ENCODE peak calls at places on chromosomes 1 and 21, in eight cellular contexts. B, K, A, C, O, G, I and Z are unnamed samples.

GRCh38 chr1:21901473-21901847 is 35.6 kb downstream of the HSPG2 start:
- DNase-seq in C (no peak), G (peak), A (no peak), B (no peak), O (no peak), K (no peak), I (no peak), Z (no peak)

GRCh38 chr1:228006034-228006792 is 585 bp upstream of the WNT3A start:
- DNase-seq in I (no peak), C (no peak), K (peak), G (peak), B (no peak), O (no peak), A (peak), Z (peak)

GRCh38 chr1:95506736-95507404 is 272.9 kb downstream of the RWDD3 start:
- DNase-seq in K (no peak), B (no peak), O (no peak), A (no peak), G (no peak), I (no peak), C (peak), Z (no peak)

GRCh38 chr1:218600968-218601367 is 255.8 kb downstream of the TGFB2 start:
- DNase-seq in I (no peak), A (no peak), O (no peak), G (no peak), K (no peak), C (peak), B (no peak), Z (peak)

GRCh38 chr1:14713077-14713476 is 114.6 kb downstream of the KAZN start:
- DNase-seq in I (no peak), B (no peak), K (no peak), O (no peak), C (peak), A (peak), G (no peak), Z (peak)

GRCh38 chr1:165644064-165644735 is 13.2 kb downstream of the MGST3 start:
- DNase-seq in O (no peak), C (peak), K (no peak), G (no peak), B (no peak), I (no peak), A (no peak), Z (no peak)

GRCh38 chr1:151479462-151479861 is 20.2 kb upstream of the POGZ start:
- DNase-seq in A (no peak), G (no peak), C (no peak), B (no peak), I (no peak), O (no peak), K (no peak), Z (peak)

GRCh38 chr1:85617582-85618237 is 37.1 kb downstream of the CCN1 start:
- DNase-seq in G (no peak), O (peak), A (no peak), C (no peak), I (peak), K (no peak), B (no peak), Z (no peak)

GRCh38 chr1:58727363-58727762 is 27.5 kb upstream of the MYSM1 start:
- DNase-seq in A (peak), C (peak), K (no peak), O (peak), B (no peak), G (no peak), I (peak), Z (no peak)

GRCh38 chr1:15820478-15820877 is 13.0 kb upstream of the UQCRHL start:
- DNase-seq in I (no peak), G (no peak), K (no peak), C (peak), O (peak), B (no peak), A (peak), Z (no peak)

GRCh38 chr1:67647036-67647798 is 37.8 kb upstream of the GADD45A start:
- DNase-seq in K (no peak), B (no peak), I (peak), A (no peak), C (no peak), O (no peak), G (no peak), Z (no peak)

GRCh38 chr1:231465051-231465450 is 43.0 kb upstream of the EGLN1 start:
- DNase-seq in C (peak), I (no peak), G (no peak), K (no peak), O (no peak), B (no peak), A (no peak), Z (no peak)

GRCh38 chr1:171715813-171716251 is 26.0 kb downstream of the VAMP4 start:
- DNase-seq in K (no peak), C (peak), A (no peak), B (no peak), I (no peak), O (peak), G (no peak), Z (no peak)

GRCh38 chr1:205502111-205502810 is 2.2 kb upstream of the CDK18 start:
- DNase-seq in C (no peak), G (no peak), I (no peak), K (no peak), B (no peak), A (no peak), O (no peak), Z (no peak)

GRCh38 chr1:59020151-59020997 is 236.5 kb upstream of the JUN start:
- DNase-seq in G (peak), A (peak), K (no peak), C (peak), B (peak), I (peak), O (peak), Z (peak)

GRCh38 chr1:47751188-47751587 is 246.0 kb downstream of the TRABD2B start:
- DNase-seq in A (no peak), B (no peak), C (peak), G (no peak), O (peak), I (no peak), K (no peak), Z (no peak)

GRCh38 chr1:62613890-62614289 is 16.6 kb downstream of the ANGPTL3 start:
- DNase-seq in O (peak), A (no peak), B (no peak), G (no peak), I (no peak), C (no peak), K (no peak), Z (no peak)

GRCh38 chr1:160834945-160835565 is 27.6 kb downstream of the CD244 start:
- DNase-seq in G (no peak), B (no peak), A (no peak), C (peak), O (peak), I (peak), K (no peak), Z (no peak)

GRCh38 chr1:212966619-212967018 is 16.3 kb downstream of the VASH2 start:
- DNase-seq in B (no peak), O (no peak), I (no peak), A (no peak), G (no peak), C (no peak), K (peak), Z (no peak)

GRCh38 chr1:172779501-172779900 is 120.6 kb downstream of the FASLG start:
- DNase-seq in O (peak), I (peak), C (no peak), B (no peak), G (no peak), A (no peak), K (no peak), Z (no peak)

GRCh38 chr1:31507676-31508530 is 68.4 kb upstream of the TINAGL1 start:
- DNase-seq in K (no peak), I (no peak), O (no peak), B (no peak), G (no peak), A (no peak), C (no peak), Z (peak)

GRCh38 chr1:97505816-97506215 is 415.0 kb downstream of the DPYD start:
- DNase-seq in K (no peak), C (no peak), B (no peak), G (no peak), O (no peak), I (no peak), A (no peak), Z (no peak)

GRCh38 chr1:202316186-202316585 is 25.6 kb downstream of the UBE2T start:
- DNase-seq in G (no peak), B (no peak), I (no peak), C (no peak), K (no peak), O (no peak), A (no peak), Z (no peak)

GRCh38 chr1:230820568-230820967 is 47.8 kb downstream of the C1orf198 start:
- DNase-seq in C (no peak), A (no peak), I (no peak), G (no peak), B (no peak), O (no peak), K (peak), Z (peak)

GRCh38 chr1:155008015-155008941 is 5.7 kb downstream of the ZBTB7B start:
- DNase-seq in G (no peak), O (no peak), A (peak), K (no peak), I (no peak), C (no peak), B (no peak), Z (peak)
- H3K4me3 ChIP-seq in G (peak), O (no peak), A (peak), K (peak), I (no peak), C (peak), B (peak), Z (peak)

DNA sequence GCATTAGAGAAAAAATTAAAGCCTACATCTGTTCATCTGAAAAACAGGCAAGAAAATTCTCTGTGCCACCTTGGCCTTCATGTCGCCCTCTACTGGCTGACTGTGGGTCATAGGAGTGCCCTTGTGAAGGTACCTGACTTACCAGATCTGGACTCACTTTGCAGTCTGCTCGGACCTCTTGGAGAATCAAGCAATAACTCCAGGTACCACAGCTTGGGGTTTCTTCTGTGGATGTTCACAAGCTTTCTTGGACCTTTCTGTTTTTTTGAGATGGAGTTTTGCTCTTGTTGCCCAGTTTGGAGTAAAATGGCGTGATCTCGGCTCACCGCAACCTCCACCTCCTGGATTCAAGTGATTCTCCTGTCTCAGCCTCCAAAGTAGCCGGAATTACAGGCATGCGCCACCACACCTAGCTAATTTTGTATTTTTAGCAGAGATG is 2.4 kb upstream of the PRAMEF18 start:
- DNase-seq in C (no peak), G (no peak), O (no peak), I (no peak), K (no peak), A (peak), B (no peak), Z (no peak)
- TF ChIP-seq CTCF in C (no peak), G (no peak), O (no peak), I (no peak), K (peak), A (no peak), B (no peak), Z (no peak)

GRCh38 chr21:45293726-45294401 is 6.2 kb upstream of the POFUT2 start:
- DNase-seq in G (no peak), O (no peak), A (peak), K (peak), C (no peak), B (no peak), I (no peak), Z (no peak)
- H3K4me3 ChIP-seq in G (no peak), O (peak), A (no peak), K (peak), C (no peak), B (no peak), I (no peak), Z (no peak)

GRCh38 chr1:2107586-2108212 is 57.5 kb downstream of the PRKCZ start:
- DNase-seq in I (no peak), B (no peak), C (no peak), A (no peak), O (no peak), G (peak), K (no peak), Z (no peak)

GRCh38 chr1:2106681-2107405 is 56.6 kb downstream of the PRKCZ start:
- DNase-seq in G (peak), O (no peak), B (no peak), K (no peak), C (no peak), I (no peak), A (no peak), Z (no peak)

GRCh38 chr1:2108877-2109580 is 58.8 kb downstream of the PRKCZ start:
- DNase-seq in A (no peak), O (no peak), B (no peak), C (no peak), K (no peak), G (peak), I (no peak), Z (no peak)

GRCh38 chr1:2109581-2110021 is 59.4 kb downstream of the PRKCZ start:
- DNase-seq in A (no peak), O (no peak), G (no peak), I (no peak), B (no peak), K (no peak), C (no peak), Z (no peak)

GRCh38 chr1:2108213-2108876 is 58.1 kb downstream of the PRKCZ start:
- DNase-seq in B (no peak), A (no peak), I (no peak), G (peak), K (no peak), O (peak), C (no peak), Z (no peak)
- TF ChIP-seq CTCF in B (no peak), A (no peak), I (peak), G (peak), K (peak), O (peak), C (no peak), Z (no peak)

GRCh38 chr21:45030637-45031218 is 43.7 kb upstream of the ADARB1 start:
- DNase-seq in G (no peak), C (no peak), I (no peak), O (no peak), B (no peak), K (no peak), A (no peak), Z (no peak)
- H3K4me3 ChIP-seq in G (no peak), C (no peak), I (no peak), O (no peak), B (no peak), K (no peak), A (no peak), Z (no peak)